ENCODE peak calls at places on chromosomes 7 and 10, in five cellular contexts. K, S, G, E and W are unnamed samples.

GRCh38 chr10:73209705-73210104 is 37.4 kb downstream of the DNAJC9 start:
- DNase-seq in E (no peak), G (no peak), K (no peak), S (no peak), W (no peak)

GRCh38 chr10:49592726-49593563 is 17.2 kb upstream of the SLC18A3 start:
- DNase-seq in G (peak), E (peak), K (peak), S (peak), W (peak)

GRCh38 chr10:90437452-90437851 is 420.4 kb downstream of the HTR7 start:
- DNase-seq in E (no peak), S (no peak), G (no peak), K (no peak), W (no peak)

GRCh38 chr10:129771024-129771423 is 193.1 kb downstream of the EBF3 start:
- DNase-seq in S (no peak), E (no peak), K (no peak), G (no peak), W (no peak)

GRCh38 chr7:107563072-107563760 is 504 bp downstream of the COG5 start:
- DNase-seq in E (peak), K (no peak), S (no peak), G (peak), W (no peak)

GRCh38 chr7:103113164-103113563 is 35.7 kb downstream of the NAPEPLD start:
- DNase-seq in S (no peak), K (no peak), G (no peak), E (no peak), W (peak)

GRCh38 chr7:155221547-155221946 is 76.1 kb upstream of the INSIG1 start:
- DNase-seq in E (no peak), K (no peak), S (no peak), G (no peak), W (no peak)

GRCh38 chr10:96598841-96599240 is 12.0 kb upstream of the TM9SF3 start:
- DNase-seq in E (no peak), S (no peak), K (no peak), G (no peak), W (no peak)

GRCh38 chr7:119925890-119926289 is 347.1 kb upstream of the KCND2 start:
- DNase-seq in K (no peak), E (no peak), G (no peak), S (no peak), W (no peak)

GRCh38 chr7:24283559-24283899 is 461 bp upstream of the NPY start:
- DNase-seq in E (no peak), K (no peak), S (no peak), G (no peak), W (no peak)

GRCh38 chr7:15885678-15886077 is 199.2 kb upstream of the MEOX2 start:
- DNase-seq in K (no peak), S (no peak), E (no peak), G (no peak), W (no peak)

GRCh38 chr7:45001138-45001694 is 1.2 kb downstream of the CCM2 start:
- DNase-seq in G (peak), E (no peak), S (peak), K (peak), W (peak)

GRCh38 chr10:76621886-76622620 is 1015.6 kb downstream of the KCNMA1 start:
- DNase-seq in G (no peak), S (no peak), K (no peak), E (no peak), W (no peak)

GRCh38 chr7:43590862-43591550 is 8.1 kb downstream of the STK17A start:
- DNase-seq in E (no peak), K (no peak), S (peak), G (no peak), W (no peak)

GRCh38 chr7:15104411-15105092 is 202.0 kb upstream of the DGKB start:
- DNase-seq in G (no peak), K (no peak), E (no peak), S (no peak), W (no peak)

GRCh38 chr10:1177936-1178335 is 121.8 kb downstream of the WDR37 start:
- DNase-seq in S (no peak), G (no peak), E (no peak), K (peak), W (no peak)

GRCh38 chr7:151503902-151504714 is 15.6 kb downstream of the RHEB start:
- DNase-seq in S (no peak), E (no peak), G (peak), K (no peak), W (no peak)

GRCh38 chr7:156096806-156097538 is 284.7 kb upstream of the SHH start:
- DNase-seq in G (no peak), E (no peak), K (no peak), S (no peak), W (no peak)

GRCh38 chr10:22932626-22933370 is 4.9 kb downstream of the ARMC3 start:
- DNase-seq in K (no peak), S (no peak), E (no peak), G (no peak), W (no peak)

DNA sequence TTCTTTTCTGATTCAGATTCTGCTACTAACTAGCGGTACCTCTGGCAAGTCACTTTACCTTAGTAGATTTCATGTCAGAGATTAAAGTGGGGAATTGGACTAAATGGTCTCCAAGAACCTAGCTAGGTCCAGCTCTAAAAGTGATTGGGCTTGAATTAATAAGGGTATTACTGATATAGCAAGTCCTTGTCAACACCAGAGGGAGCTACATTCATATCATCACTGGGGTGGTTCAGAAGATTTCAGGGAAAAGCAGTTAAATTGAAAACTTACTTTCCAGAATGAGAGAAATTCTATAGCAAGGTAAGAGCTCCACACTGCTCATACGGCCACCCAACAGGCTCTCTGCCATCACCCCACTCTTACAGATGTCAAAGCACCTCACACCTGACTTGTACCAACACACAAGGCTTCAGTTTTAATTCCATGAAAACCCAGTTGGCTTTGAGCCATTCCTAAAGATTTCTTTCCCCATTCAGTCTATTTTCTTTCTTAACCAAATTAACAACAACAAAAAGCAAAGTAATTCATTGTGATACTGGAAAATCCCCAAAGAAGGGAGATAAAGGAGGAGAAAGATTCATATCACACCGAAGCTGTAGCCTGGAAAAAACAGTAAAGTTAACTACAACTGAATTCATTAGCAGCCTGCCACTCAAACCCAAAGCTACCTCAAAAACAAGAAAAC is 38.0 kb upstream of the SPOCK2 start:
- DNase-seq in G (no peak), K (no peak), E (no peak), S (no peak), W (peak)
- TF ChIP-seq CTCF in G (peak), K (no peak), E (peak), S (peak), W (no peak)

DNA sequence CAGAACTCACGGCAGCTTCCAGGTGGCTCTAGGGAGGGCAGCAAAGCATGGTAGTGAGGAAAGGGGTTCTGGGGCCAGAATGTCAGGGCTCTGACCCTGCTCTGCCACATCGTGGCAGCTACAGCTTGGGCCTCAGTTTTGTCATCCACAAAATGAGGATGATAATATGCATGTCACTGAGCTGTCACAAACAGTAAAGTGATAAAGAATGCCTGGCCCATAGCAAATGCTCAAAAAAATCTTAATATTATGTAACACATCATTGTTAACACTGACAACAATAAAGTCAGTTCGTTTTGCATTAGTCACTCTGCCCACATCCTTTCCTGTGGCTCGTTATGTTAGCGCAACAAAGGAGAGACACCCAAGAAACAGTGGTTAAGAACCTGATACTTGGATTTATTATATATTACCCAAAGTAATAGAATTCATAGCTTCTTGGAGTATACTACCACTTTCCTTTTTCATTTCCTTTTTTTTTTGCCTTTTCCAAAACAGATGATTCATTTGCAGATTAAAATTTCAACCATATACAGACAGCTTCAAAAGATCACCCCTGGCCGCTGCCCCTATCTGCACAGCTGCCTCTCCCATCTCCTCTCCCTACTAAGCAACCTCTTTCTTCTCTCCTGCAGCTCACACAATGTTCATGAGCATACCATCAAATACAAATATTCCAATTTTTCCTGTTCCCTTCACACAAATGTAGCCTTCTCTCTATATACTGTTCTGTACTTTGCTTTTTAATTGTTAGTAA is 45.5 kb upstream of the DDC start:
- DNase-seq in G (no peak), E (no peak), K (no peak), S (no peak), W (no peak)
- TF ChIP-seq CTCF in G (no peak), E (no peak), K (no peak), S (no peak), W (no peak)

GRCh38 chr10:36722777-36723176 is 402.6 kb upstream of the ANKRD30A start:
- DNase-seq in K (no peak), S (no peak), E (no peak), G (no peak), W (no peak)

GRCh38 chr10:36730316-36730715 is 395.1 kb upstream of the ANKRD30A start:
- DNase-seq in E (no peak), S (no peak), K (no peak), G (no peak), W (no peak)

GRCh38 chr10:36720931-36721330 is 404.5 kb upstream of the ANKRD30A start:
- DNase-seq in G (no peak), E (no peak), S (no peak), K (no peak), W (no peak)

GRCh38 chr10:36721851-36722250 is 403.5 kb upstream of the ANKRD30A start:
- DNase-seq in K (no peak), S (no peak), G (no peak), E (no peak), W (no peak)

GRCh38 chr10:36725581-36726520 is 399.5 kb upstream of the ANKRD30A start:
- DNase-seq in K (no peak), G (peak), S (no peak), E (no peak), W (no peak)
- TF ChIP-seq CTCF in K (no peak), G (peak), S (no peak), E (no peak), W (no peak)

DNA sequence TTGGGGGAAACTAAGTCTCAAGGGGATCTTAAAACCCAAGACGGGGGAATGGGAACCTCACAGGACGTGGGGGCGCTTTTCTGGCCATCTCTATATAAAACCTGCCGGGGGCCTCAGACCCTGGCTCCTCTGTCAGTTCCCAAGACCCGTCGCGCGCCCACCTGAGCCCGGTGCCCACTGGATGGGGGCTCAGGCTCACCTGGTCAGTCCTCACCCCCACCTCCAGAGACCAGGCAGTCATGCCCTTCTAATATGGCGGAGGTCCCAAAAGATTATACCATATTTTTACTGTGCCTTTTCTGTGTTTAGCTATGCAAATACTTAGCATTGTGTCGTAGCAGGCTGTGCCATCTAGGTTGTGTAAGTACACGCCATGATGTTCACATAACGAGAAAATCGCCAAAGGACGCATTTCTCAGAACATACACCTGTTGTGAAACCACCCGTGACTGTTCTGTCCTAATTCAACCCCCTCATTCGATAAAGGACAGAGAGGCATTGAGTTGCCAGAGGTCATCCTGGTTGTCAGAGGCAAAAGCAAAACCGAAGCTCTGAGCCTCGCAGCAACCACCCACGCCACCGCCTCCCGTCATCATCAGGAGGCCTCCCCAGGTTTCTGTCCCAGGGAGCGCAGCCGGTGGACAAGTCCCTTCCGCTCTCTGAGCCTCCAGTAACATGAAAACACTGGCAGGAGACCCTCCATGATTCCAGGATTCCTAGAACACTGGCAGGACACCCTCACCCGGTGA is 28.9 kb downstream of the OAT start:
- DNase-seq in S (no peak), K (no peak), E (no peak), G (no peak), W (no peak)
- TF ChIP-seq CTCF in S (no peak), K (no peak), E (no peak), G (no peak), W (no peak)

GRCh38 chr10:79069325-79070090 is 742 bp downstream of the ZMIZ1 start:
- DNase-seq in G (peak), E (no peak), S (peak), K (peak), W (peak)

GRCh38 chr10:79071535-79071923 is 2.8 kb downstream of the ZMIZ1 start:
- DNase-seq in S (no peak), E (no peak), G (no peak), K (no peak), W (no peak)

GRCh38 chr10:79070091-79070610 is 1.4 kb downstream of the ZMIZ1 start:
- DNase-seq in E (no peak), G (peak), K (no peak), S (peak), W (peak)

GRCh38 chr10:79072041-79072441 is 3.3 kb downstream of the ZMIZ1 start:
- DNase-seq in S (no peak), E (no peak), K (no peak), G (no peak), W (no peak)

DNA sequence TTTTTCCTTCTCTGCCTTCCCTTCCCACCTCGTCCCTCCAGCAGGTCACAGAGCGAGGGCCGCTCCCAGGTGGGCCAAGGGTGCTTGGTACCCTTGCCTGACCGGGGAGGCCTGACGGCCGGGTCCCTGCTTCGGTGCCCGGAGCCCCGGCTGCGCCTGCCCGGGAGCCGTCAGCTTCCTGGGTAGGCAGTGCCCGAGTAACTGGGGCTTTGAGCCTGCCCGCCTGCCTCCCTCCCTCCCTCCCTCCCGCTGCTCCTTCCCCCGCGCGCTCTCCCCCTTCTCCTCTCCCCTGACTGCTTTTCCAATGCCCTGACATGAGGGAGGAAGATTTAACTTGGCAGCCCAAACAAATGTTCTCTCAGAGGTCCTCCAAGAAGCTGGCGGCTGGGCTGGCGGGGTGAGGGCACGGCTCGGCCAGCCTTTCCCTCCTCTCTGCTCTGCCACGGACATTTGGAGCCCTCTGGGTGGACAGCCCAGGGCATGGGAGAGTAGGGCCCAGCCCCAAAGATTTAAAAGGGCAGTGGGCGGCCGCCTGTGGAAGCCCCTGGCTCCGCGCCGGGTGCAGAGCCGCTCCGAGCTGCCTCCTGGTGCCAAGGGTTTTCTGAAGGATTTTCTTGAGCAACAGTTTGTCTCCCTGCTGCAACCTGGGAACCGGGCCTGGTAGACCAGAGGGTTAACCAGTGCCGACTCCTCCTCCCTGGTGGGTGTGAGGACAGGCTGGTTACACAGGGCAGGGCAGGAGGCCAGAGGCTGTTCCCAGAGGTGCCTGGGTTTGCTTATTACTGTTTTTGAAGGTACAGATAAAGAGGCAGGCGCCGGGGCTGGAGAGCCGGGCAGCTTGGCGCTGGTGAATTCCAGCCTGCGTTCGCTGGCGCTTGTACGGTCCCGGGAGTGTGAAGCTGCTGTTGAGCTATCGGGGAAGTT is 2.1 kb downstream of the ZMIZ1 start:
- DNase-seq in E (peak), S (no peak), G (peak), K (peak), W (peak)
- TF ChIP-seq CTCF in E (no peak), S (no peak), G (no peak), K (no peak), W (no peak)